ENCODE peak calls at places on chromosome 1, in nine cellular contexts. One of them, this sample, is unnamed.

GRCh38 chr1:22773981-22774471 is 63.4 kb downstream of the EPHB2 start:
- DNase-seq in Caco-2: no peak
- DNase-seq in B cell: no peak
- DNase-seq in heart right ventricle: peak
- DNase-seq in GM06990: no peak
- DNase-seq in body of pancreas: peak
- DNase-seq in HL-60: no peak
- DNase-seq in esophagus squamous epithelium: no peak
- DNase-seq in transverse colon: peak
- DNase-seq in this sample: no peak

GRCh38 chr1:150563340-150564038 is 14.3 kb downstream of the ADAMTSL4 start:
- DNase-seq in Caco-2: no peak
- DNase-seq in B cell: peak
- DNase-seq in heart right ventricle: no peak
- DNase-seq in GM06990: peak
- DNase-seq in body of pancreas: peak
- DNase-seq in HL-60: no peak
- DNase-seq in esophagus squamous epithelium: no peak
- DNase-seq in transverse colon: peak
- DNase-seq in this sample: peak

GRCh38 chr1:156616463-156616862 is 2.8 kb upstream of the HAPLN2 start:
- DNase-seq in Caco-2: no peak
- DNase-seq in B cell: no peak
- DNase-seq in heart right ventricle: peak
- DNase-seq in GM06990: no peak
- DNase-seq in body of pancreas: no peak
- DNase-seq in HL-60: no peak
- DNase-seq in esophagus squamous epithelium: no peak
- DNase-seq in transverse colon: no peak
- DNase-seq in this sample: no peak

GRCh38 chr1:94258873-94259331 is 21.5 kb upstream of the ARHGAP29 start:
- DNase-seq in Caco-2: no peak
- DNase-seq in B cell: no peak
- DNase-seq in heart right ventricle: no peak
- DNase-seq in GM06990: no peak
- DNase-seq in body of pancreas: peak
- DNase-seq in HL-60: no peak
- DNase-seq in esophagus squamous epithelium: no peak
- DNase-seq in transverse colon: peak
- DNase-seq in this sample: no peak

GRCh38 chr1:83766182-83766825 is 232.6 kb downstream of the TTLL7 start:
- DNase-seq in Caco-2: no peak
- DNase-seq in B cell: no peak
- DNase-seq in heart right ventricle: no peak
- DNase-seq in GM06990: no peak
- DNase-seq in body of pancreas: no peak
- DNase-seq in HL-60: no peak
- DNase-seq in esophagus squamous epithelium: no peak
- DNase-seq in transverse colon: no peak
- DNase-seq in this sample: no peak

GRCh38 chr1:31934706-31935629 is 3.2 kb downstream of the PTP4A2 start:
- DNase-seq in Caco-2: no peak
- DNase-seq in B cell: no peak
- DNase-seq in heart right ventricle: no peak
- DNase-seq in GM06990: no peak
- DNase-seq in body of pancreas: no peak
- DNase-seq in HL-60: no peak
- DNase-seq in esophagus squamous epithelium: no peak
- DNase-seq in transverse colon: peak
- DNase-seq in this sample: no peak

GRCh38 chr1:198577444-198577843 is 37.0 kb upstream of the ATP6V1G3 start:
- DNase-seq in Caco-2: no peak
- DNase-seq in B cell: no peak
- DNase-seq in heart right ventricle: no peak
- DNase-seq in GM06990: no peak
- DNase-seq in body of pancreas: no peak
- DNase-seq in HL-60: no peak
- DNase-seq in esophagus squamous epithelium: no peak
- DNase-seq in transverse colon: no peak
- DNase-seq in this sample: no peak

GRCh38 chr1:200342511-200343400 is 67.1 kb downstream of the ZNF281 start:
- DNase-seq in Caco-2: no peak
- DNase-seq in B cell: no peak
- DNase-seq in heart right ventricle: no peak
- DNase-seq in GM06990: no peak
- DNase-seq in body of pancreas: no peak
- DNase-seq in HL-60: peak
- DNase-seq in esophagus squamous epithelium: no peak
- DNase-seq in transverse colon: no peak
- DNase-seq in this sample: no peak

GRCh38 chr1:83530506-83530905 is 468.4 kb downstream of the TTLL7 start:
- DNase-seq in Caco-2: no peak
- DNase-seq in B cell: no peak
- DNase-seq in heart right ventricle: no peak
- DNase-seq in GM06990: no peak
- DNase-seq in body of pancreas: no peak
- DNase-seq in HL-60: no peak
- DNase-seq in esophagus squamous epithelium: no peak
- DNase-seq in transverse colon: no peak
- DNase-seq in this sample: no peak

GRCh38 chr1:1599030-1599916 is 662 bp downstream of the FNDC10 start:
- DNase-seq in Caco-2: peak
- DNase-seq in B cell: peak
- DNase-seq in heart right ventricle: no peak
- DNase-seq in GM06990: no peak
- DNase-seq in body of pancreas: no peak
- DNase-seq in HL-60: no peak
- DNase-seq in esophagus squamous epithelium: no peak
- DNase-seq in transverse colon: no peak
- DNase-seq in this sample: no peak

GRCh38 chr1:154694995-154695394 is 87.0 kb upstream of the ADAR start:
- DNase-seq in Caco-2: no peak
- DNase-seq in B cell: no peak
- DNase-seq in heart right ventricle: no peak
- DNase-seq in GM06990: no peak
- DNase-seq in body of pancreas: no peak
- DNase-seq in HL-60: no peak
- DNase-seq in esophagus squamous epithelium: no peak
- DNase-seq in transverse colon: no peak
- DNase-seq in this sample: no peak

GRCh38 chr1:154697710-154698109 is 89.7 kb upstream of the ADAR start:
- DNase-seq in Caco-2: no peak
- DNase-seq in B cell: no peak
- DNase-seq in heart right ventricle: no peak
- DNase-seq in GM06990: no peak
- DNase-seq in body of pancreas: no peak
- DNase-seq in HL-60: no peak
- DNase-seq in esophagus squamous epithelium: no peak
- DNase-seq in transverse colon: no peak
- DNase-seq in this sample: no peak

GRCh38 chr1:154696460-154696859 is 88.5 kb upstream of the ADAR start:
- DNase-seq in Caco-2: no peak
- DNase-seq in B cell: no peak
- DNase-seq in heart right ventricle: no peak
- DNase-seq in GM06990: no peak
- DNase-seq in body of pancreas: no peak
- DNase-seq in HL-60: no peak
- DNase-seq in esophagus squamous epithelium: no peak
- DNase-seq in transverse colon: no peak
- DNase-seq in this sample: no peak

GRCh38 chr1:154698320-154699096 is 90.5 kb upstream of the ADAR start:
- DNase-seq in Caco-2: no peak
- DNase-seq in B cell: no peak
- DNase-seq in heart right ventricle: no peak
- DNase-seq in GM06990: no peak
- DNase-seq in body of pancreas: peak
- DNase-seq in HL-60: no peak
- DNase-seq in esophagus squamous epithelium: no peak
- DNase-seq in transverse colon: no peak
- DNase-seq in this sample: no peak

DNA sequence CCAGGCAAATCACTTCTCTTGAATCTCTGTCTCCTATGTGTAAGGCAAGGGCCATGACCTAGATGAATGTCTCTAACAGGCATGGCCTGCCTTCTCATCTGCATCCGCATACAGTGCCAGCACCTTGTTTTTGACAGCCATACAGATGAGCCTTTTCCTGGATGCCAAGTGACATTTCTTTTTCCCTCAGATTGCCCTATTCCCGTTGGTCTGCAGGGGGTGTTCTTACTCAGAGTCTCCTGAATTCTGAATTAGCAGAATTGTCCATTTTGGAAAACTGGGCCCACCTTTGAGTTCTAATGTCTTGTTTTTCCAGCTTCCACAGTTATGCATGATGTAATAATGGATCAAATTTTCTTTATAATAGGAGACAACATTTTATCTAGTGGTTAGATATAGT is 88.0 kb upstream of the ADAR start:
- DNase-seq in Caco-2: no peak
- DNase-seq in B cell: no peak
- DNase-seq in heart right ventricle: no peak
- DNase-seq in GM06990: no peak
- DNase-seq in body of pancreas: no peak
- DNase-seq in HL-60: no peak
- DNase-seq in esophagus squamous epithelium: no peak
- DNase-seq in transverse colon: no peak
- DNase-seq in this sample: no peak
- TF ChIP-seq CTCF in Caco-2: no peak
- TF ChIP-seq CTCF in B cell: no peak
- TF ChIP-seq CTCF in heart right ventricle: peak
- TF ChIP-seq CTCF in GM06990: no peak
- TF ChIP-seq CTCF in body of pancreas: no peak
- TF ChIP-seq CTCF in HL-60: no peak
- TF ChIP-seq CTCF in esophagus squamous epithelium: peak
- TF ChIP-seq CTCF in transverse colon: no peak
- TF ChIP-seq CTCF in this sample: no peak

DNA sequence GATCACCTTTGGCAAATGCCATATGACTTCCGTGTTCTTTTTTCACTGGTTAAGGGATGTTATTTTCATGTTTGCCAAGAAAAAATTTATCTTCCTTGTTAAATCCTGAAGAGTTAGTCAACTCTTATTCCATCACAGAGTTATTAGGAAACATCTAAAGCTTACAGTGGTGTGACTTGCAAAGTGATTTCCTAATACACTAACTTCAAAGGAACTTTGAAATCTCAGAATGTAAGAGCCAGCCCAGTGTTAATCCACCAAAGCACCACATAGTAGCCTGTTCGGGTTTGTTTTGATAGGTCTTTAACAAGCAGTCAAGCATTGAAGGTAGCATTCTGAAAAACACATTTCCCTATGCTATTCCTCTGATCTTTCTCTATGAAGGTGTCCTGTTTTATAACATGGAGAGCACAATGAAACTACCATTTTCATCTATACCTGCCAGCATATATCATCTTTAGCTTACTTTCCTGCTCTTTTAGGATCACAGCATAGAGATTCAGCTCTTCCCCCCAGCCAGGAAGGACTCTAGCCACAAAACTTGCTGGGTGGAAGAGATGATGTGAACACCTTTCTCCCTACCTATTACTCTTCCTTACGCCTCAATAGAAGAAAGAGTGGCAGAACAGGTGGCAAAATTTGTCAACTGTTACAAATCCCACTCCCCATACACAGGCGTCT is 82.4 kb upstream of the MAGI3 start:
- DNase-seq in Caco-2: peak
- DNase-seq in B cell: no peak
- DNase-seq in heart right ventricle: no peak
- DNase-seq in GM06990: no peak
- DNase-seq in body of pancreas: no peak
- DNase-seq in HL-60: no peak
- DNase-seq in esophagus squamous epithelium: no peak
- DNase-seq in transverse colon: no peak
- DNase-seq in this sample: no peak
- TF ChIP-seq CTCF in Caco-2: no peak
- TF ChIP-seq CTCF in B cell: no peak
- TF ChIP-seq CTCF in heart right ventricle: no peak
- TF ChIP-seq CTCF in GM06990: no peak
- TF ChIP-seq CTCF in body of pancreas: no peak
- TF ChIP-seq CTCF in HL-60: no peak
- TF ChIP-seq CTCF in esophagus squamous epithelium: no peak
- TF ChIP-seq CTCF in transverse colon: no peak
- TF ChIP-seq CTCF in this sample: no peak

DNA sequence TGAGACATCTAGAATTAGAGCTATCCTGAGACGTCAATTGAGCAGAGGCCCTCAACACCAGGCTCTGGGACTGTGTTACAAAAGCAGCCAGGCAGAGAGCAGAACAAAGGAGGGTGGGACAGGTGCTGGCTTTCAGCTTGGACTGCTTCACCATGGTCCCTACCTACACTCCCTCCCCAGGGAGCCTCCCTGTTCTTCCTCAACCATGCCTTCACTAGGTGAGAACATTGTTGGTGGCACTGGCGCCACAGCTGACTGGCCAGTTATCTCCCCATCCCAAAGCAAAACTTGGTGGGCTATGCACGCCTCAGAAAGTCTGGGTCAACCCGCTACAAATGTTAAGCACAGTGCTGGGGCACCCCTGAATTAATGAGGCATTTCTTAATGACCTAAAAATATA is 87.8 kb downstream of the NMNAT2 start:
- DNase-seq in Caco-2: no peak
- DNase-seq in B cell: no peak
- DNase-seq in heart right ventricle: no peak
- DNase-seq in GM06990: no peak
- DNase-seq in body of pancreas: no peak
- DNase-seq in HL-60: no peak
- DNase-seq in esophagus squamous epithelium: no peak
- DNase-seq in transverse colon: no peak
- DNase-seq in this sample: no peak
- TF ChIP-seq CTCF in Caco-2: no peak
- TF ChIP-seq CTCF in B cell: no peak
- TF ChIP-seq CTCF in heart right ventricle: no peak
- TF ChIP-seq CTCF in GM06990: no peak
- TF ChIP-seq CTCF in body of pancreas: no peak
- TF ChIP-seq CTCF in HL-60: no peak
- TF ChIP-seq CTCF in esophagus squamous epithelium: no peak
- TF ChIP-seq CTCF in transverse colon: no peak
- TF ChIP-seq CTCF in this sample: no peak

DNA sequence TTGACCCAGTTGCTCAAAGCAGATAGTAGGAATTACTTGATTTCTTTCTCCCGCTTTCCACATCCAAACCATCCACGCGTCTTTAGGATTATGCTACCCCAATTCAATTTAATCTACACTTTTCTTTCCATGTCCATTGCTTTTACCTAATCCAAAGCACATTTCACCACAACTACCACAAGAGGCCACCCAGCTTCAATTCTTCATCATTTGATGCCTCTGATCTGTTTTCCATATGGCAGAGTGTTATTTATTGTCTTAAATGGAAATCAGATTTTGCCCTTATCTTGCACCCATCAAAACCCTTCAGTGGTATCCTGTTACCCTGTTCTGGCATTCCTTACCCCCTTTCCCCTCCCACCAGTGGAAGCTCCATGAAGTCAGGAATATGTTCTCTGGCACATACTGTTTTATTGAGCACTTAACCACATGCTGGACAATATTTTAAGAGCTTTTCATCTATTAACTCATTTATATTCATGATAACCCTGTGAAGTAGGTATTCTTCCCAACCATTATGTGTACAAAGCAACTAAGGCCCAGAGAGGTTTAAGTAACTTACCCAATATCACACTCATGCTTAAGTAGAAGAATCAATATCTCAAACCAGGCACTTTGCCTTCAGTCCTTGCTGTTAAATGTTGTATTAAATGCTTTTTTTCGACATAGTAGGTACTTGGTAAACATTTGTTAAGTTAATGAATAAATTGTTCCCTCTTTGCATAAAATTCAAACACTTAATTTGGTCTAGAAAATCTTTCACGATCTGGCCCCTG is 34.6 kb downstream of the CLIC4 start:
- DNase-seq in Caco-2: no peak
- DNase-seq in B cell: no peak
- DNase-seq in heart right ventricle: no peak
- DNase-seq in GM06990: no peak
- DNase-seq in body of pancreas: no peak
- DNase-seq in HL-60: no peak
- DNase-seq in esophagus squamous epithelium: no peak
- DNase-seq in transverse colon: no peak
- DNase-seq in this sample: no peak
- TF ChIP-seq CTCF in Caco-2: no peak
- TF ChIP-seq CTCF in B cell: no peak
- TF ChIP-seq CTCF in heart right ventricle: no peak
- TF ChIP-seq CTCF in GM06990: no peak
- TF ChIP-seq CTCF in body of pancreas: no peak
- TF ChIP-seq CTCF in HL-60: no peak
- TF ChIP-seq CTCF in esophagus squamous epithelium: no peak
- TF ChIP-seq CTCF in transverse colon: no peak
- TF ChIP-seq CTCF in this sample: no peak